ENCODE peak calls at places on chromosome 13, in five cellular contexts. S is MM.1S, C is GM23248, O is neural progenitor cell, M is PC-3. Q is an unnamed sample.

GRCh38 chr13:26051231-26052135 is at the start of gene SHISA2:
- DNase-seq in S (peak), C (peak), O (peak), M (peak), Q (peak)

GRCh38 chr13:24178847-24179845 is 18.6 kb downstream of the SPATA13 start:
- DNase-seq in S (no peak), C (peak), O (no peak), M (peak), Q (no peak)

GRCh38 chr13:41603917-41604316 is 146.6 kb downstream of the RGCC start:
- DNase-seq in S (no peak), C (peak), O (no peak), M (peak), Q (peak)

GRCh38 chr13:108926848-108927247 is 297.4 kb downstream of the MYO16 start:
- DNase-seq in S (no peak), C (no peak), O (no peak), M (no peak), Q (no peak)

GRCh38 chr13:112892759-112893569 is 76.0 kb upstream of the MCF2L start:
- DNase-seq in S (no peak), C (no peak), O (peak), M (no peak), Q (peak)

GRCh38 chr13:32779119-32779518 is 192.9 kb downstream of the PDS5B start:
- DNase-seq in S (no peak), C (no peak), O (no peak), M (no peak), Q (no peak)

GRCh38 chr13:96898212-96898611 is 96.1 kb downstream of the OXGR1 start:
- DNase-seq in S (no peak), C (no peak), O (no peak), M (peak), Q (no peak)

GRCh38 chr13:111947026-111947810 is 119.7 kb upstream of the SOX1 start:
- DNase-seq in S (no peak), C (no peak), O (no peak), M (no peak), Q (no peak)

GRCh38 chr13:110486061-110486780 is 75.3 kb downstream of the RAB20 start:
- DNase-seq in S (no peak), C (no peak), O (peak), M (no peak), Q (no peak)

GRCh38 chr13:68261105-68261504 is 1031.0 kb upstream of the PCDH9 start:
- DNase-seq in S (no peak), C (no peak), O (peak), M (no peak), Q (no peak)

GRCh38 chr13:43664700-43665191 is 122.0 kb downstream of the ENOX1 start:
- DNase-seq in S (peak), C (peak), O (peak), M (peak), Q (peak)

GRCh38 chr13:74747186-74747955 is 613.2 kb upstream of the KLF12 start:
- DNase-seq in S (no peak), C (no peak), O (no peak), M (no peak), Q (no peak)

GRCh38 chr13:112250788-112251445 is 125.2 kb upstream of the SPACA7 start:
- DNase-seq in S (no peak), C (no peak), O (no peak), M (no peak), Q (no peak)

GRCh38 chr13:91726666-91727065 is 328.2 kb downstream of the GPC5 start:
- DNase-seq in S (no peak), C (no peak), O (no peak), M (no peak), Q (no peak)

DNA sequence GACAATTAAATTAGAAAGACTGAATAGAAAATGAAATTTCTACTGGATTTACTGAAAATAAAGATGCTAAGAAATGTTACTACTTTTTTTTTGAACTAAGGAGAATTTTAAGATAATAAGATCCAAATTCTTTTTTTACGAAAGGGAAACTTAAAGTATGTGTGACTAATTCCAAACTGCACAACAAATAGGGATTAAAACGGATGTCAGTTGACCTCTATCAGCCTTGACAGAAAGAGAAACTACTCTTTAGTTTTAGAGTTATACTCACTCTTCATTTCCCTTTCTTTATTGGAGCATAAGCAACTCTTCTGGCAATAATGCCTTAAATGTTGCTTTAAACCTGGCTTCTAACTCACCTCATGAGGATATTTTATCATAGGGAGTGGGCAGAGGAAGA is 273.8 kb downstream of the SLITRK6 start:
- DNase-seq in S (no peak), C (no peak), O (no peak), M (no peak), Q (no peak)
- TF ChIP-seq EZH2phosphoT487 in S (no peak), C (no peak), O (no peak), M (no peak), Q (no peak)

GRCh38 chr13:30734434-30734833 is 909 bp upstream of the ALOX5AP start:
- DNase-seq in S (no peak), C (peak), O (no peak), M (peak), Q (no peak)
- TF ChIP-seq EZH2phosphoT487 in S (no peak), C (no peak), O (no peak), M (no peak), Q (no peak)

GRCh38 chr13:104553156-104553555 is 1486.9 kb upstream of the SLC10A2 start:
- DNase-seq in S (no peak), C (no peak), O (no peak), M (peak), Q (no peak)
- TF ChIP-seq EZH2phosphoT487 in S (no peak), C (no peak), O (no peak), M (no peak), Q (no peak)

GRCh38 chr13:80342541-80343371 is 1.8 kb upstream of the SPRY2 start:
- DNase-seq in S (peak), C (peak), O (peak), M (peak), Q (peak)
- TF ChIP-seq EZH2phosphoT487 in S (no peak), C (no peak), O (no peak), M (no peak), Q (no peak)

DNA sequence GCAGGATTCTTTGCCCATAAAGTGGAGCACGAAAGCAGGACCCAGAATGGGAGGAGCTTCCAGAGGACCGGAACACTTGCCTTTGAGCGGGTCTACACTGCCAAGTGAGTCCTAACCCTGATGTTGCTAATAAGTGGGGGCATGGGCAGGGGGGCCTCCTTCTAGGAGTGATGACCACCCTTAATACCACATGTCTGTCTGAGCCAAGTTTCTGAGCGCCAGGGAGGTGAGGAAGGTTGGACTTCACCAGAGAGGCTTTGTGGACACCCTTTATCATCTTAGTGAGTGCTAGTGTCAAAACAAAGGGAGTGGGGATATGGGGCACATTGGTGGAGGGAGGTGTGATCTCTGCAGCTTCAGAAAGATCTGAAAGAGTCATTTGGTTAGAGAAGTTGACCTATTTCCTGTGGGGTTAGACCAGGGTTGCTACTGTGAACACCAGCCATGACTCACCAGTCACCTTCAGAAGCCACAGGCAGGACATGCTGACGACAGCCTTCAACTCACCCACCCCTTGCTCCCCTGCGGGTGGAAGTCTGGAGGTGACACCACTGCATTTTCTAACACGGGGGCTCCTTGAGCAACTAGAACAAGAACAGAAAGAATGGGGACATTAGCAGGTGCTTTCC is 8.8 kb downstream of the ALOX5AP start:
- DNase-seq in S (peak), C (peak), O (no peak), M (peak), Q (peak)
- TF ChIP-seq EZH2phosphoT487 in S (no peak), C (no peak), O (no peak), M (no peak), Q (no peak)

GRCh38 chr13:94419304-94419943 is 60.1 kb downstream of the DCT start:
- DNase-seq in S (no peak), C (peak), O (no peak), M (peak), Q (no peak)
- TF ChIP-seq EZH2phosphoT487 in S (no peak), C (peak), O (no peak), M (no peak), Q (no peak)

Q was measured in hepatocyte.